ENCODE peak calls at places on chromosomes 2 and 18, in eight cellular contexts. Q is IMR-90, A is endothelial cell of umbilical vein, H is Peyer's patch, L is body of pancreas, K is K562, V is tibial nerve, T is A549. S is an unnamed sample.
A peak's percentile ranks its signal among the peaks of the same experiment; 100 is the strongest.

GRCh38 chr2:120343433-120344105 is 2.4 kb upstream of the INHBB start:
- DNase-seq in A (peak; percentile 66), T (peak; percentile 80), H (peak; percentile 76), K (peak; percentile 65), V (peak; percentile 75), Q (peak; percentile 68), L (peak; percentile 88), S (peak; percentile 86)

GRCh38 chr2:82023710-82024109 is 1719.2 kb upstream of the LRRTM1 start:
- DNase-seq in L (no peak), A (no peak), T (no peak), H (no peak), K (no peak), Q (no peak), V (no peak), S (no peak)

GRCh38 chr2:38743672-38744398 is 7.3 kb downstream of the SRSF7 start:
- DNase-seq in L (no peak), A (no peak), T (no peak), K (no peak), V (no peak), Q (no peak), H (no peak), S (no peak)

GRCh38 chr2:73297151-73297559 is 3.8 kb upstream of the EGR4 start:
- DNase-seq in Q (no peak), T (no peak), A (no peak), L (peak; percentile 24), H (no peak), K (no peak), V (no peak), S (no peak)

GRCh38 chr2:86062043-86062442 is 43.6 kb downstream of the POLR1A start:
- DNase-seq in Q (peak; percentile 80), L (no peak), A (peak; percentile 80), K (no peak), H (no peak), T (peak; percentile 21), V (no peak), S (no peak)

GRCh38 chr2:95267458-95268207 is 6.6 kb upstream of the PROM2 start:
- DNase-seq in L (no peak), H (no peak), T (no peak), A (no peak), K (no peak), Q (peak; percentile 12), V (no peak), S (no peak)

GRCh38 chr18:59249186-59249774 is 24.0 kb downstream of the RAX start:
- DNase-seq in H (no peak), Q (peak; percentile 80), T (peak; percentile 38), V (no peak), L (peak; percentile 73), A (peak; percentile 69), K (peak; percentile 16), S (peak; percentile 45)

GRCh38 chr2:135093685-135094340 is 41.7 kb downstream of the RAB3GAP1 start:
- DNase-seq in T (no peak), K (no peak), A (no peak), L (no peak), V (no peak), H (no peak), Q (no peak), S (no peak)

GRCh38 chr2:237299897-237300296 is 114.1 kb downstream of the COL6A3 start:
- DNase-seq in V (no peak), T (no peak), A (no peak), H (no peak), L (no peak), Q (peak; percentile 99), K (no peak), S (no peak)

GRCh38 chr2:145411493-145411892 is 891.6 kb upstream of the ZEB2 start:
- DNase-seq in Q (no peak), L (no peak), H (no peak), T (no peak), A (no peak), K (no peak), V (no peak), S (no peak)

GRCh38 chr2:100810603-100811145 is 9.3 kb upstream of the NPAS2 start:
- DNase-seq in T (no peak), V (no peak), A (no peak), L (no peak), K (no peak), H (no peak), Q (no peak), S (no peak)

GRCh38 chr2:212730994-212731393 is 192.4 kb upstream of the ERBB4 start:
- DNase-seq in Q (no peak), A (no peak), L (no peak), T (no peak), H (no peak), V (no peak), K (no peak), S (no peak)

GRCh38 chr18:3219621-3220335 is at the start of gene MYOM1:
- DNase-seq in Q (no peak), T (no peak), V (no peak), H (no peak), A (no peak), K (no peak), L (peak; percentile 40), S (no peak)

GRCh38 chr18:3216987-3217386 is 2.8 kb downstream of the MYOM1 start:
- DNase-seq in T (no peak), H (no peak), A (no peak), Q (no peak), V (no peak), L (no peak), K (no peak), S (no peak)

GRCh38 chr18:3218817-3219216 is 951 bp downstream of the MYOM1 start:
- DNase-seq in L (peak; percentile 23), A (no peak), T (no peak), V (no peak), H (no peak), K (no peak), Q (no peak), S (no peak)

GRCh38 chr18:3214855-3215637 is 4.7 kb downstream of the MYOM1 start:
- DNase-seq in K (no peak), T (no peak), H (no peak), L (no peak), V (no peak), A (no peak), Q (no peak), S (no peak)

GRCh38 chr18:3217930-3218647 is 1.7 kb downstream of the MYOM1 start:
- DNase-seq in L (peak; percentile 75), K (peak; percentile 31), H (no peak), A (no peak), T (peak; percentile 55), Q (no peak), V (no peak), S (no peak)
- TF ChIP-seq POLR2A in L (peak; percentile 26), K (no peak), H (peak; percentile 15), A (no peak), T (no peak), Q (no peak), V (no peak), S (no peak)

DNA sequence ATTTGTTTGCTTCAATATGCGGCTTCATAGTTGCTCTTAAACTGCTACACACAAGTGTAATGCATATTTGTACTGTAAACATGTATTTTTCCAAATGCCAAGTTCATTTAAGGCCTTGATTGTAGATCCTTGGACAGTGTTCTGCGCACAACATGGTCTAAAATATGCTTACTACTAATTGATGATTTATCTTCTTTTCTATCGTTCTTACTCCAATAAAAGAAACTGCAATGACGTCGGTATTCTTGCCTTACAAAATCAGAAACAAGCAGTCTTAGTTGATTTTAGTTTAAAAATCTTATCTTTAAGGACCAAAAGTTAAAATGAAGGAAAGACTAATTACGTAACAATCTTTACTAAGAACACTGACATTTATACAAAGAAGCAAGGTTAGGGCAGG is 224.3 kb upstream of the SMAD7 start:
- DNase-seq in A (no peak), T (no peak), K (no peak), V (no peak), Q (no peak), H (no peak), L (no peak), S (no peak)
- H3K4me1 ChIP-seq in A (peaks cover 18% of the 10 kb centered on the region), T (peaks cover 17% of the 10 kb centered on the region), K (no peaks in the 10 kb centered on the region), V (no peaks in the 10 kb centered on the region), Q (peaks cover 5% of the 10 kb centered on the region), H (no peaks in the 10 kb centered on the region), L (peaks cover 31% of the 10 kb centered on the region), S (no peaks in the 10 kb centered on the region)

GRCh38 chr18:7117390-7118355 is at the start of gene LAMA1:
- DNase-seq in Q (peak; percentile 10), H (no peak), V (no peak), T (no peak), L (peak; percentile 16), K (no peak), A (no peak), S (no peak)
- H3K4me3 ChIP-seq in Q (peak within 1 kb of the TSS; percentile 65), H (no peak within 1 kb of the TSS), V (peak within 1 kb of the TSS; percentile 17), T (peak within 1 kb of the TSS; percentile 52), L (no peak within 1 kb of the TSS), K (no peak within 1 kb of the TSS), A (no peak within 1 kb of the TSS), S (peak within 1 kb of the TSS; percentile 25)

GRCh38 chr2:26033769-26034596 is at the start of gene RAB10:
- DNase-seq in T (peak; percentile 97), A (peak; percentile 100), V (peak; percentile 98), K (peak; percentile 99), Q (peak; percentile 98), L (peak; percentile 99), H (peak; percentile 99), S (peak; percentile 97)
- TF ChIP-seq POLR2A in T (peak; percentile 97), A (peak; percentile 94), V (peak; percentile 98), K (peak; percentile 97), Q (peak; percentile 90), L (peak; percentile 98), H (peak; percentile 99), S (peak; percentile 97)